ENCODE peak calls at places on chromosomes 6 and 20, in seven cellular contexts. Y is AG10803; K is ACHN; E is IMR-90; B is activated T-helper 1 cell treated with anti-CD3 and anti-CD28 coated beads, Interleukin-2, amount 50 U/mL, for 16 hours; Q is Peyer's patch; J is DMS79 treated with DMSO at 0.1 percent for 48 hours. P is an unnamed sample.

GRCh38 chr6:106739387-106739786 is 110.0 kb downstream of the QRSL1 start:
- DNase-seq in E (no peak), B (no peak), Y (peak), K (peak), Q (peak), J (peak), P (peak)

GRCh38 chr20:63693079-63693974 is 3.1 kb upstream of the TNFRSF6B start:
- DNase-seq in E (no peak), K (no peak), B (no peak), Y (no peak), Q (no peak), J (no peak), P (no peak)

GRCh38 chr6:16322666-16323312 is 84.4 kb downstream of the GMPR start:
- DNase-seq in E (peak), K (peak), Q (peak), B (peak), Y (peak), J (no peak), P (peak)

GRCh38 chr6:107113460-107114212 is 1.7 kb downstream of the BEND3 start:
- DNase-seq in Q (no peak), J (peak), Y (no peak), B (no peak), E (no peak), K (peak), P (no peak)

GRCh38 chr20:32152421-32153155 is 43.1 kb downstream of the TM9SF4 start:
- DNase-seq in Q (no peak), J (peak), B (no peak), K (no peak), E (no peak), Y (no peak), P (no peak)

GRCh38 chr20:21739161-21739560 is 33.7 kb downstream of the PAX1 start:
- DNase-seq in Y (no peak), E (no peak), K (no peak), Q (no peak), J (no peak), B (no peak), P (no peak)

GRCh38 chr20:40880063-40880715 is 148.4 kb upstream of the TOP1 start:
- DNase-seq in Y (no peak), Q (no peak), B (no peak), E (no peak), J (no peak), K (peak), P (no peak)

GRCh38 chr20:39853664-39854063 is 835.4 kb downstream of the MAFB start:
- DNase-seq in B (no peak), E (peak), Q (no peak), K (no peak), J (no peak), Y (peak), P (peak)

GRCh38 chr6:162203287-162203686 is 524.3 kb downstream of the PRKN start:
- DNase-seq in Y (no peak), B (no peak), K (no peak), E (no peak), J (no peak), Q (no peak), P (no peak)

GRCh38 chr6:23073851-23074250 is 504.5 kb downstream of the HDGFL1 start:
- DNase-seq in K (no peak), J (no peak), E (peak), Q (no peak), B (no peak), Y (no peak), P (peak)

GRCh38 chr6:133092771-133093170 is 148.4 kb upstream of the EYA4 start:
- DNase-seq in Q (no peak), J (no peak), Y (no peak), B (no peak), E (no peak), K (no peak), P (no peak)

GRCh38 chr20:52552181-52552872 is 360.7 kb upstream of the ZFP64 start:
- DNase-seq in E (peak), J (no peak), Y (peak), Q (no peak), B (no peak), K (peak), P (peak)

GRCh38 chr20:49433387-49433786 is 49.1 kb downstream of the KCNB1 start:
- DNase-seq in J (no peak), Y (no peak), K (no peak), B (no peak), E (no peak), Q (no peak), P (no peak)

GRCh38 chr6:1407499-1407990 is 18.2 kb downstream of the FOXF2 start:
- DNase-seq in Q (no peak), E (peak), Y (peak), J (no peak), B (no peak), K (no peak), P (no peak)

GRCh38 chr6:4640139-4640538 is 136.1 kb upstream of the CDYL start:
- DNase-seq in Y (no peak), J (no peak), B (no peak), E (peak), Q (no peak), K (no peak), P (no peak)

GRCh38 chr6:154460306-154461071 is 50.0 kb downstream of the CNKSR3 start:
- DNase-seq in Y (peak), B (no peak), E (peak), Q (no peak), K (peak), J (no peak), P (peak)

GRCh38 chr6:43478008-43478372 is 620 bp downstream of the TJAP1 start:
- DNase-seq in B (no peak), K (no peak), J (no peak), Y (no peak), E (no peak), Q (no peak), P (no peak)

GRCh38 chr6:151900897-151901485 is 93.5 kb downstream of the ESR1 start:
- DNase-seq in J (no peak), Y (no peak), B (no peak), Q (no peak), E (no peak), K (no peak), P (no peak)

GRCh38 chr20:59253325-59253724 is 47.1 kb upstream of the EDN3 start:
- DNase-seq in Y (no peak), B (no peak), E (no peak), K (no peak), J (no peak), Q (no peak), P (no peak)

GRCh38 chr6:149114167-149114566 is 203.3 kb upstream of the TAB2 start:
- DNase-seq in E (no peak), Q (no peak), B (no peak), J (no peak), Y (peak), K (no peak), P (no peak)

GRCh38 chr20:22446613-22447447 is 137.5 kb downstream of the FOXA2 start:
- DNase-seq in J (no peak), Q (no peak), K (no peak), E (no peak), Y (peak), B (no peak), P (peak)

GRCh38 chr20:7817286-7817685 is 123.0 kb downstream of the HAO1 start:
- DNase-seq in Q (no peak), K (no peak), E (no peak), B (no peak), Y (no peak), J (no peak), P (no peak)

GRCh38 chr6:170405311-170405975 is 98.9 kb downstream of the FAM120B start:
- DNase-seq in K (peak), Q (no peak), J (no peak), E (peak), Y (peak), B (no peak), P (peak)

GRCh38 chr6:149318581-149319286 is 1.2 kb downstream of the TAB2 start:
- DNase-seq in B (peak), E (no peak), Y (peak), J (peak), Q (peak), K (peak), P (no peak)

GRCh38 chr6:88780714-88781389 is 182.6 kb downstream of the RNGTT start:
- DNase-seq in Q (peak), Y (peak), E (peak), K (peak), B (no peak), J (peak), P (peak)

GRCh38 chr20:48025061-48025515 is 239.8 kb upstream of the SULF2 start:
- DNase-seq in Y (peak), B (no peak), Q (no peak), E (peak), K (peak), J (no peak), P (peak)

GRCh38 chr6:150588862-150589499 is 10.7 kb upstream of the PLEKHG1 start:
- DNase-seq in Q (no peak), J (peak), B (no peak), K (no peak), E (no peak), Y (no peak), P (no peak)

GRCh38 chr6:3402310-3403243 is 54.3 kb downstream of the SLC22A23 start:
- DNase-seq in Y (no peak), J (no peak), E (no peak), K (no peak), B (no peak), Q (no peak), P (no peak)

P was measured in LHCN-M2.